ENCODE peak calls at places on chromosome 6, in seven cellular contexts. I, Y, L, H, Z, S and O are unnamed samples.

GRCh38 chr6:54283877-54284860 is 24.1 kb upstream of the TINAG start:
- DNase-seq in I (no peak), Y (no peak), L (no peak), H (peak), Z (peak), S (no peak), O (no peak)

GRCh38 chr6:121897337-121897760 is 461.9 kb downstream of the GJA1 start:
- DNase-seq in I (no peak), Y (no peak), L (peak), H (no peak), Z (no peak), S (no peak), O (peak)

GRCh38 chr6:130364224-130364780 is 1.5 kb upstream of the TMEM200A start:
- DNase-seq in I (no peak), Y (no peak), L (no peak), H (no peak), Z (no peak), S (no peak), O (no peak)

GRCh38 chr6:128822271-128822670 is 60.7 kb upstream of the LAMA2 start:
- DNase-seq in I (no peak), Y (no peak), L (peak), H (no peak), Z (no peak), S (no peak), O (no peak)

GRCh38 chr6:31559958-31560696 is 12.0 kb upstream of the LTA start:
- DNase-seq in I (peak), Y (no peak), L (peak), H (peak), Z (peak), S (no peak), O (no peak)

GRCh38 chr6:141988954-141989705 is 143.6 kb upstream of the GJE1 start:
- DNase-seq in I (peak), Y (peak), L (peak), H (peak), Z (peak), S (peak), O (peak)

GRCh38 chr6:46790359-46790874 is 2.8 kb upstream of the MEP1A start:
- DNase-seq in I (no peak), Y (no peak), L (no peak), H (no peak), Z (no peak), S (no peak), O (no peak)

GRCh38 chr6:3518356-3518841 is 61.5 kb upstream of the SLC22A23 start:
- DNase-seq in I (no peak), Y (peak), L (peak), H (peak), Z (peak), S (no peak), O (no peak)

GRCh38 chr6:153172815-153173214 is 41.7 kb upstream of the RGS17 start:
- DNase-seq in I (no peak), Y (no peak), L (no peak), H (no peak), Z (no peak), S (peak), O (peak)

GRCh38 chr6:15922510-15923307 is 206.2 kb upstream of the MYLIP start:
- DNase-seq in I (no peak), Y (no peak), L (peak), H (peak), Z (peak), S (no peak), O (no peak)

GRCh38 chr6:122048570-122048969 is 350.9 kb upstream of the HSF2 start:
- DNase-seq in I (no peak), Y (no peak), L (peak), H (no peak), Z (no peak), S (no peak), O (no peak)

GRCh38 chr6:11183761-11184362 is 48.6 kb downstream of the NEDD9 start:
- DNase-seq in I (no peak), Y (no peak), L (no peak), H (no peak), Z (no peak), S (no peak), O (no peak)

GRCh38 chr6:150813319-150813992 is 52.0 kb upstream of the MTHFD1L start:
- DNase-seq in I (no peak), Y (peak), L (peak), H (peak), Z (peak), S (no peak), O (no peak)

GRCh38 chr6:150813993-150814359 is 51.5 kb upstream of the MTHFD1L start:
- DNase-seq in I (no peak), Y (peak), L (peak), H (peak), Z (peak), S (no peak), O (no peak)
- TF ChIP-seq EZH2phosphoT487 in I (no peak), Y (no peak), L (no peak), H (no peak), Z (no peak), S (no peak), O (no peak)

GRCh38 chr6:17394192-17394611 is 807 bp downstream of the CAP2 start:
- DNase-seq in I (no peak), Y (peak), L (peak), H (peak), Z (peak), S (no peak), O (peak)

GRCh38 chr6:17395112-17395511 is 1.7 kb downstream of the CAP2 start:
- DNase-seq in I (no peak), Y (no peak), L (no peak), H (peak), Z (no peak), S (no peak), O (no peak)

GRCh38 chr6:17396256-17396655 is 2.9 kb downstream of the CAP2 start:
- DNase-seq in I (no peak), Y (no peak), L (no peak), H (no peak), Z (no peak), S (no peak), O (no peak)

GRCh38 chr6:17392978-17393334 is 439 bp upstream of the CAP2 start:
- DNase-seq in I (no peak), Y (no peak), L (no peak), H (peak), Z (no peak), S (no peak), O (no peak)

GRCh38 chr6:17393335-17394191 is at the start of gene CAP2:
- DNase-seq in I (no peak), Y (no peak), L (peak), H (peak), Z (peak), S (peak), O (peak)
- H3K4me3 ChIP-seq in I (no peak), Y (peak), L (peak), H (peak), Z (peak), S (peak), O (peak)

GRCh38 chr6:111837007-111837406 is 36.2 kb downstream of the FYN start:
- DNase-seq in I (no peak), Y (no peak), L (no peak), H (no peak), Z (no peak), S (no peak), O (no peak)
- TF ChIP-seq EZH2phosphoT487 in I (no peak), Y (no peak), L (no peak), H (no peak), Z (no peak), S (no peak), O (no peak)

DNA sequence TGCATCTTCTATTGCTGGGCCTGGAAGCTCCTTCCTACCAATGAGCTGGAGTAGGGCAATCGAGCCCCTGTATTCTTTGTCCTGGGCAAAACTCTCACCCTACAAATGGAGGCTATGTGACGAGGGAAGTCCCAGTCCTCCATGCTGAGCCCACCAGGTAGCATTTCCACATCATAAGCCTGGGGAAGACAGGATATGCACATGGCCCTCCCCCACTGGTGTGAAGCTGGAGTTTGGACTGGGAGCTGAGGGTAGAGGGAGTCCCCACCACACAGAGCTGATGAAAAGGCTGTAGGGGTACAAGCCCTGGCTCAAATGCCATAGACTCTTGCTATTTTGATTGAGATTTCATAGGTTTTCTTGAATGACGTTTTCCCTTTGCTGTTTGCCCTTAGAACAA is 99.5 kb upstream of the FOXC1 start:
- DNase-seq in I (no peak), Y (no peak), L (no peak), H (no peak), Z (no peak), S (no peak), O (no peak)
- H3K4me3 ChIP-seq in I (no peak), Y (no peak), L (no peak), H (no peak), Z (no peak), S (no peak), O (no peak)

GRCh38 chr6:63802606-63803206 is 167.1 kb downstream of the PHF3 start:
- DNase-seq in I (peak), Y (no peak), L (peak), H (peak), Z (no peak), S (peak), O (no peak)
- TF ChIP-seq EZH2phosphoT487 in I (no peak), Y (no peak), L (no peak), H (no peak), Z (no peak), S (no peak), O (no peak)

GRCh38 chr6:105057160-105057559 is 100.3 kb downstream of the LIN28B start:
- DNase-seq in I (no peak), Y (no peak), L (no peak), H (no peak), Z (no peak), S (no peak), O (no peak)

GRCh38 chr6:105051941-105052471 is 95.1 kb downstream of the LIN28B start:
- DNase-seq in I (no peak), Y (no peak), L (peak), H (no peak), Z (no peak), S (peak), O (no peak)
- H3K4me3 ChIP-seq in I (no peak), Y (no peak), L (no peak), H (no peak), Z (no peak), S (no peak), O (no peak)

DNA sequence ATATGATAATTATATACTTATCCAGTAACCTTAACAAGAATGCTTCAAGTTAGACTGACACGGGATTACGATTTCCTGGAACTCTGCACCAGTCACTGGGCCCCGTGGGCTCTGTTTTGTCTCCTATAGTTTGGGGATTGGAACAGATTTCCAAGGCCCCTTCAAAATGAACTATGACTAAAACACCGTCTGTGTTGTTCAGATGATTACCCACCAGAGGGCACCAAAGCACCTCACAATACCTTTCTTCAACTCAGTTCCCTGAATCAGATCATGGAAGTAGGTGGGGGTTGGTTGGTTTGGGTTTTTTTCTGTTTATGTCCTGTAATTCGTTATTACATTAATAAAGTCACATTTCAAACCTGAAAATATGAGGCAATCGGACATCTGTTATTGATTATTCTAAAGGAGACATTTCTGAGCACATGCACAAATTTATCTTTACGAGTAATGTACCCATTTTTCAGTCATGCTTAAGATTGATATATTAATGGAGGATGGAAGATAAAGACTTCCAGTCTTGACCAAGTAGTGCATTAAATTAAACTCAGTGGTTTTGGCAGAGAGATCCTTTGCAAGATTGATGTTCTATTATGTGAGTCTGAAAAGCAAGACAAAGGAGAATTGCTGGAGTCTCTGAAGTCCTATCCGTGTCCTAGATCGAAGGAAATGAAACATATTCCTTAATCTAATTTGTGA is 112.0 kb upstream of the COL21A1 start:
- DNase-seq in I (peak), Y (peak), L (peak), H (peak), Z (peak), S (peak), O (peak)
- TF ChIP-seq EZH2phosphoT487 in I (no peak), Y (no peak), L (no peak), H (no peak), Z (no peak), S (no peak), O (no peak)

DNA sequence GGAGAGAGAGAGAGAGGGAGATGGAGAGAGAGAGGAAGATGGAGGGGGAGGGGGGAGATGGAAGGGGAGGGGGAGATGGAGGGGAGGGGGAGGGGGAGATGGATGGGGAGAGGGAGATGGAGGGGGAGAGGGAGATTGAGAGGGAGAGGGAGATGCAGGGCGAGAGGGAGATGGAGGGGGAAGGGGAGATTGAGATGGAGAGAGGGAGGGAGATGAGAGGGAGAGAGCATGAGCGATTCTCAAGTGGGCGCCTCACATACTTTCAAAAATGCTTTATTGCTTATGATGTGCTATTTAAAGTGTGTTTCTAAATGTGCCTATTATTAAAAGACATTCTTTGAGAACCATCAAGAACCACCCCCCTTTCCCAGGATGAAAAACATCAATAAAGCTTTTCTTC is 43.7 kb upstream of the DACT2 start:
- DNase-seq in I (no peak), Y (no peak), L (no peak), H (no peak), Z (no peak), S (no peak), O (no peak)
- H3K4me3 ChIP-seq in I (no peak), Y (no peak), L (no peak), H (no peak), Z (no peak), S (no peak), O (no peak)

DNA sequence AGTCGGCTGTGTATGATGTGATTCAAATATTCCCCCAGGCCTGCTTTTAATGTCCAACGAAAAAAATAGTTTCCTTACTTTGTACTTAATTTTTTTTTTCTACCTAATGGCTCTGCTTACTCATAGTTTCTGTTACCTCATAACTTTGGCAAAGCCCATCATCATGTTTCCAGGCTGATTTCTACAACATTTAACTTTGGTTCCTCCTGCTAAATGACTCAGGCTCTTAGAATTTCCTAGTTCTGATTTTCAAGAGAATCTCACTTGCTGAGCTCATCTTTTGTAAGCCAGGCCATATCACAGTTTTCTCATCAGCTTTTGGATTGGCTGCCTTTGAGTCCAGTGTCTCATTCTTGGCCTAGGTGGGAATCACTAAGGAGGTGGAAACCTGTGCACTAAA is 323.1 kb downstream of the HDGFL1 start:
- DNase-seq in I (no peak), Y (no peak), L (peak), H (peak), Z (peak), S (no peak), O (no peak)
- TF ChIP-seq EZH2phosphoT487 in I (no peak), Y (no peak), L (no peak), H (no peak), Z (no peak), S (no peak), O (no peak)